ENCODE peak calls at places on chromosomes 7 and 10, in four cellular contexts. L is HepG2, X is HCT116, H is H1. W is an unnamed sample.
A peak's percentile ranks its signal among the peaks of the same experiment; 100 is the strongest.

GRCh38 chr7:131950758-131951157 is 394.3 kb upstream of the PODXL start:
- DNase-seq in H (no peak), L (no peak), X (no peak), W (no peak)

GRCh38 chr10:55631071-55631654 is 729.9 kb downstream of the ZWINT start:
- DNase-seq in L (no peak), X (no peak), H (peak; percentile 89), W (peak; percentile 5)

GRCh38 chr10:51892965-51893658 is 193.7 kb upstream of the CSTF2T start:
- DNase-seq in L (peak; percentile 10), H (no peak), X (peak; percentile 40), W (no peak)

GRCh38 chr10:91194497-91195179 is 25.8 kb upstream of the PCGF5 start:
- DNase-seq in H (no peak), X (no peak), L (no peak), W (no peak)

GRCh38 chr10:131804551-131805295 is 96.1 kb upstream of the PPP2R2D start:
- DNase-seq in H (peak; percentile 31), L (no peak), X (no peak), W (no peak)

GRCh38 chr10:113026679-113027078 is 76.6 kb downstream of the TCF7L2 start:
- DNase-seq in X (no peak), L (no peak), H (no peak), W (no peak)

GRCh38 chr10:28020080-28020860 is 21.4 kb upstream of the ODAD2 start:
- DNase-seq in H (no peak), L (no peak), X (no peak), W (no peak)

GRCh38 chr7:22920664-22921063 is 93.3 kb downstream of the HYCC1 start:
- DNase-seq in H (no peak), X (no peak), L (no peak), W (no peak)

GRCh38 chr7:98137134-98137825 is 30.6 kb downstream of the LMTK2 start:
- DNase-seq in L (no peak), X (no peak), H (no peak), W (no peak)

GRCh38 chr7:70599446-70600190 is 532.3 kb upstream of the GALNT17 start:
- DNase-seq in X (no peak), H (no peak), L (no peak), W (no peak)

GRCh38 chr7:44261239-44261638 is 60.5 kb downstream of the YKT6 start:
- DNase-seq in X (no peak), L (no peak), H (no peak), W (no peak)

GRCh38 chr7:37297546-37297945 is 151.1 kb downstream of the ELMO1 start:
- DNase-seq in X (no peak), H (no peak), L (no peak), W (no peak)

GRCh38 chr7:76427635-76428034 is 2.9 kb downstream of the ZP3 start:
- DNase-seq in L (no peak), X (no peak), H (no peak), W (no peak)

GRCh38 chr7:102452451-102452850 is 12.2 kb downstream of the ALKBH4 start:
- DNase-seq in X (no peak), L (no peak), H (no peak), W (no peak)

GRCh38 chr7:102449136-102449535 is 15.5 kb downstream of the ALKBH4 start:
- DNase-seq in H (no peak), L (no peak), X (no peak), W (no peak)

GRCh38 chr7:102450242-102450641 is 14.4 kb downstream of the ALKBH4 start:
- DNase-seq in H (no peak), L (no peak), X (no peak), W (no peak)

GRCh38 chr7:102453319-102453718 is 11.3 kb downstream of the ALKBH4 start:
- DNase-seq in H (no peak), X (no peak), L (no peak), W (no peak)

DNA sequence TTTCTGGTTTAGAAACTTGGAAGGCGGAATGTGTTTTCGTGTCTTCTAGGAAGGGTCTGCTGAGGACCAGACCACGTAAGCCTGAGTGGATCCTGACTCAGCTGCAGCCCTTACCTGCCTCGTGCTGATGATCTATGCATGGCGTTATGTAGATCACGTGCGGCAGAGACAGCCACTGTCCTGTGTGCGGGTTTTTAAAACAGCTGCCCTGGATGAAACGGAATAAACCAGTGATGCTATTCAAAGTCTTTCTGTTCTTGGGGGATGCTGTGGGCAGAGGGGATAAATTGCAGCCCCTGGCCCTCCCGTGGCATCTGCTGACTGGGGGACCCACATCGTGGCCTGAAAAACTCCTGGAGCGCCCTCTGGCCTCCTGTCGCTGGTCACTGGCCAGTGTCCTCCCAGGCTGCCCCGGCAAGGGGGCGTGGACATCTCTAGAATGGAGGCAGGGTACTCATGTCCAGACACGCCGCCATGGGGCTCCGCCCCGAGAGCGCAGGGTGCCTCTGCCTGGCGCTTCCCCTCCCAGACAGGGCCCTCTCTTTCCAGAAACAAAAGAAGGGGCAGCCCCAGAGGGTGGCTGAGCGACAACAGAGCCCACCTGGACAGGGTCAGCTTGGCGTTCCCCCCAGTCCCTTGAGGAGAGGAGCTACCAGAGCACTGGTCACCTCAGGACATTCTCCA is 13.2 kb downstream of the ALKBH4 start:
- DNase-seq in H (peak; percentile 66), X (no peak), L (peak; percentile 67), W (peak; percentile 86)
- TF ChIP-seq FOSL1 in H (no peak), X (no peak), L (no peak), W (no peak)

GRCh38 chr10:13812804-13813203 is 226.0 kb downstream of the PRPF18 start:
- DNase-seq in X (no peak), L (no peak), H (no peak), W (peak; percentile 21)

GRCh38 chr10:13815766-13816165 is 229.0 kb downstream of the PRPF18 start:
- DNase-seq in X (no peak), L (no peak), H (no peak), W (no peak)

GRCh38 chr10:13813540-13813939 is 226.8 kb downstream of the PRPF18 start:
- DNase-seq in L (no peak), X (no peak), H (no peak), W (no peak)

GRCh38 chr10:13820119-13820518 is 233.4 kb downstream of the PRPF18 start:
- DNase-seq in X (no peak), L (no peak), H (no peak), W (no peak)

DNA sequence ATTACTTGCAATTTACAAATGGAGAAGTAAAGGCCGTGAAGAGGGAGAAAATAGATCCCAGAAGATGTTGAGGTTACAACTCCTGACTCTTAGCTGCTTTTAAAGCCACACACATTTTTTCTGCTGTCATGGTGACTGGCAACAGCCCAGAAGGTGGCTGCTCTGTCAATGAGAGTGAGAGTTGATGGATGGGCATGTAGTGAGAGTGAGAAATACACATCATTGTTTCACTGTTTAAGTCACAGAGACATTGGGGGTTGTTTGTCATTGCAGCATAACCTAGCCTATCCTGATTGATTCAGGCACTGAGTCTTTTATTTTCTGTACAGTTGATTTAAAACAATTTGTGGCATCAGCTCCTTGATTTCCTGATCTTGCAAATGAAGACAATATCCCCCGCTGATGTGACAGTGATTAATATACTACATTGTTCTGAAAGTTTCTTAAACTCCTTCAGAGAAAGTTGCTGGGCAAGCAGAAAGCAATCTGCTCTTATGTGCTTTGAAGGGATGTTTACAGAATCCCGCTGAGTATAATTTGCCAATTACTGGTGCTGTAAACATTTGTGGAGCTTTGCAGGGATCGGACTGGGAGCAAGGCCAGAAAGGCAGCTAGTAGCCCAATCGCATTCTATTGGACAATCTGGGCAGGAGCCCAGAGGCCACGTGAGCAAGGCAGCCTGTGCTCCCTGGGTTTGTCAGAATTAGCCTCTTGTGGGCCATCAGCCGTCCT is 229.6 kb downstream of the PRPF18 start:
- DNase-seq in L (no peak), X (no peak), H (no peak), W (no peak)
- TF ChIP-seq FOSL1 in L (no peak), X (no peak), H (no peak), W (no peak)

GRCh38 chr10:49739426-49739825 is 22.7 kb downstream of the OGDHL start:
- DNase-seq in X (no peak), L (no peak), H (no peak), W (no peak)

GRCh38 chr10:49740346-49741107 is 21.6 kb downstream of the OGDHL start:
- DNase-seq in L (no peak), H (no peak), X (no peak), W (no peak)

GRCh38 chr10:49736564-49737113 is 25.5 kb downstream of the OGDHL start:
- DNase-seq in X (no peak), H (no peak), L (no peak), W (no peak)

GRCh38 chr10:49737474-49738201 is 24.5 kb downstream of the OGDHL start:
- DNase-seq in X (no peak), H (no peak), L (no peak), W (no peak)

GRCh38 chr10:49738616-49739360 is 23.3 kb downstream of the OGDHL start:
- DNase-seq in L (no peak), H (no peak), X (no peak), W (no peak)
- TF ChIP-seq FOSL1 in L (no peak), H (no peak), X (no peak), W (no peak)

DNA sequence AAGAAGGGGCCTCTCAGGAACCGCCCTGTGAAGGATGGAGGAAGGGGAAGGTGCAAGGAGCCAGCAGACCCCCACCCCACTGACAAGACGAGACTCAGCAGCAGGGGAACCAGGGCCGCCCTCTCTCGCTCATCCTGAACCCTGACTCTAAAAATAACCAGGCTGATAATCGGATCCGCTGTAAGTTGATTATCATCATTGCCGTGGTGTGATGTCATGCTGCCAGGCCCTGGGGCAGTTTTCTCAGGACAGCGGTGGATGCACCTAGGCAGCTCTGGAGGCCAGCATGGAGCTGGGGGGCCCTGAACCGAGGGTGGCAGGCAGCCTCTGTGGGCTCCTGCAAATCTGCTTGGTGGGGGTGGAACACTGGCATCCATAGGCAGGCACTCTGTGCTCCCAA is 7.9 kb downstream of the RET start:
- DNase-seq in H (no peak), X (no peak), L (no peak), W (no peak)
- TF ChIP-seq FOSL1 in H (no peak), X (no peak), L (no peak), W (no peak)